ENCODE peak calls at places on chromosome 2, in five cellular contexts. Y, A, P, M and K are unnamed samples.

GRCh38 chr2:215747244-215747620 is 266.1 kb downstream of the MREG start:
- DNase-seq in A (peak; percentile 33), Y (no peak), M (no peak), P (no peak), K (no peak)

GRCh38 chr2:99468155-99468554 is 21.7 kb downstream of the REV1 start:
- DNase-seq in M (no peak), P (no peak), A (no peak), Y (no peak), K (no peak)

GRCh38 chr2:231069379-231070054 is 12.8 kb downstream of the PSMD1 start:
- DNase-seq in Y (no peak), P (no peak), M (no peak), A (peak; percentile 81), K (no peak)

GRCh38 chr2:164430166-164430783 is 191.0 kb downstream of the GRB14 start:
- DNase-seq in A (peak; percentile 38), M (peak; percentile 20), Y (peak; percentile 34), P (peak; percentile 70), K (no peak)

GRCh38 chr2:51158236-51158635 is 126.3 kb upstream of the NRXN1 start:
- DNase-seq in M (no peak), P (no peak), A (no peak), Y (no peak), K (no peak)

GRCh38 chr2:197920581-197921213 is 116.3 kb downstream of the PLCL1 start:
- DNase-seq in M (no peak), P (no peak), A (no peak), Y (no peak), K (no peak)

GRCh38 chr2:32937602-32938450 is 8.9 kb upstream of the LTBP1 start:
- DNase-seq in A (peak; percentile 52), P (peak; percentile 66), M (no peak), Y (peak; percentile 78), K (no peak)

GRCh38 chr2:190640124-190640523 is 8.8 kb upstream of the NAB1 start:
- DNase-seq in A (peak; percentile 39), M (no peak), Y (no peak), P (no peak), K (no peak)

GRCh38 chr2:9002313-9002636 is 1.2 kb downstream of the MBOAT2 start:
- DNase-seq in P (no peak), A (no peak), Y (no peak), M (no peak), K (no peak)

GRCh38 chr2:177332041-177332991 is 60.3 kb upstream of the AGPS start:
- DNase-seq in M (peak; percentile 75), P (peak; percentile 69), A (peak; percentile 83), Y (no peak), K (no peak)

GRCh38 chr2:20419752-20420151 is 27.1 kb upstream of the RHOB start:
- DNase-seq in P (no peak), A (no peak), Y (no peak), M (no peak), K (no peak)

GRCh38 chr2:31150120-31150670 is 12.0 kb upstream of the GALNT14 start:
- DNase-seq in M (no peak), A (no peak), P (no peak), Y (no peak), K (no peak)

GRCh38 chr2:149732730-149733290 is 145.2 kb upstream of the MMADHC start:
- DNase-seq in P (no peak), A (no peak), M (no peak), Y (no peak), K (no peak)

GRCh38 chr2:136823291-136823690 is 57.9 kb downstream of the THSD7B start:
- DNase-seq in Y (no peak), A (no peak), M (no peak), P (no peak), K (no peak)

GRCh38 chr2:113218283-113219091 is 44.7 kb downstream of the PSD4 start:
- DNase-seq in P (no peak), A (no peak), M (no peak), Y (no peak), K (peak; percentile 93)

GRCh38 chr2:17915099-17915498 is 36.6 kb downstream of the KCNS3 start:
- DNase-seq in Y (no peak), A (no peak), M (no peak), P (no peak), K (no peak)

GRCh38 chr2:20421336-20421987 is 25.4 kb upstream of the RHOB start:
- DNase-seq in A (no peak), M (no peak), P (no peak), Y (no peak), K (no peak)

GRCh38 chr2:64762301-64762997 is 108.7 kb upstream of the SERTAD2 start:
- DNase-seq in M (no peak), Y (no peak), A (no peak), P (no peak), K (no peak)

GRCh38 chr2:158079672-158080071 is 22.0 kb upstream of the UPP2 start:
- DNase-seq in P (no peak), A (peak; percentile 16), Y (no peak), M (no peak), K (no peak)

GRCh38 chr2:76197842-76198448 is 487.2 kb upstream of the GCFC2 start:
- DNase-seq in A (peak; percentile 65), P (peak; percentile 80), M (peak; percentile 62), Y (peak; percentile 70), K (no peak)

GRCh38 chr2:80393996-80394395 is 89.4 kb upstream of the LRRTM1 start:
- DNase-seq in A (no peak), Y (no peak), P (no peak), M (no peak), K (no peak)

GRCh38 chr2:157185828-157186227 is 71.7 kb upstream of the GALNT5 start:
- DNase-seq in A (peak; percentile 74), P (no peak), Y (no peak), M (no peak), K (no peak)

GRCh38 chr2:63058742-63059433 is 8.3 kb downstream of the OTX1 start:
- DNase-seq in P (peak; percentile 81), M (no peak), Y (peak; percentile 58), A (no peak), K (no peak)

GRCh38 chr2:231452799-231453508 is 11.3 kb downstream of the NCL start:
- DNase-seq in Y (peak; percentile 65), M (peak; percentile 44), P (peak; percentile 48), A (no peak), K (peak; percentile 30)

GRCh38 chr2:120546077-120546864 is 189.4 kb upstream of the GLI2 start:
- DNase-seq in M (no peak), P (peak; percentile 27), A (peak; percentile 99), Y (no peak), K (no peak)

GRCh38 chr2:155372969-155373368 is 674.5 kb downstream of the KCNJ3 start:
- DNase-seq in Y (no peak), A (no peak), P (no peak), M (no peak), K (no peak)

GRCh38 chr2:96842600-96842999 is 1.2 kb downstream of the ANKRD23 start:
- DNase-seq in M (no peak), Y (peak; percentile 23), P (no peak), A (no peak), K (peak; percentile 63)

DNA sequence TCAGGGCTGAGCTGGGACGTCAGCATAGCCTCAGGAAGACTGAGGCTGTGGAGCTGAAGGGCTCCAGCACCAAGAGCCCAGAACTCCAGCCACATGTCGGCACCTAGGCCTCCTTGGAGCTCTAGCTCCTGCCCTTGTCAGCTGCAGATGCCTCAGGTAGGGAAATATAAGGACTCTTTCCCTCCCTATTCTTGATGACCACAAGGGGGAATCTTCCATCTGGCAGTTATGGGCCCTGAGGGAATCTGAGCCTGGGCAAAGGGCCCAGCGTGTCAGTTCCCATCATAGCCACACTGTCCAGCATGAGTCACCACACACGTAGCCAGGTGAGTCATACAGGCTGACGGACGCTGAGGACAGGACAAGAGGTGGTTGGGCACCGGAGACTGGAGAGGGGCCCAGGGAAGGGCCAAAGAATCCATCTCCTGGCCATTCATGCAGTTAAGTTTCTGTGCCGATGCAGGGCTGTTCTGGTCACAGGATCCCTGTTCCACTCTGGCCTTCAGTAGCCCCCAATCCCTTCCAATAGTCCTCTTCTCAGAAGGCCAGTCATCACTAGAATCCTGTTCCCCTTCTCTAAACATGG is 1.8 kb downstream of the MPV17 start:
- DNase-seq in Y (peak; percentile 84), P (peak; percentile 19), M (no peak), A (peak; percentile 99), K (peak; percentile 84)
- H3K9ac ChIP-seq in Y (no peak overlapping the region), P (no peak overlapping the region), M (peak overlapping the region; percentile 86), A (no peak overlapping the region), K (no peak overlapping the region)

GRCh38 chr2:241123816-241124536 is 21.9 kb upstream of the MTERF4 start:
- DNase-seq in P (no peak), A (no peak), M (no peak), Y (no peak), K (peak; percentile 72)

GRCh38 chr2:241126201-241126611 is 23.1 kb downstream of the PASK start:
- DNase-seq in A (no peak), Y (no peak), M (no peak), P (no peak), K (peak; percentile 62)

GRCh38 chr2:241128266-241128665 is 21.0 kb downstream of the PASK start:
- DNase-seq in P (no peak), A (no peak), Y (no peak), M (no peak), K (peak; percentile 51)

GRCh38 chr2:241126771-241127202 is 22.5 kb downstream of the PASK start:
- DNase-seq in A (no peak), M (no peak), P (no peak), Y (no peak), K (peak; percentile 73)

DNA sequence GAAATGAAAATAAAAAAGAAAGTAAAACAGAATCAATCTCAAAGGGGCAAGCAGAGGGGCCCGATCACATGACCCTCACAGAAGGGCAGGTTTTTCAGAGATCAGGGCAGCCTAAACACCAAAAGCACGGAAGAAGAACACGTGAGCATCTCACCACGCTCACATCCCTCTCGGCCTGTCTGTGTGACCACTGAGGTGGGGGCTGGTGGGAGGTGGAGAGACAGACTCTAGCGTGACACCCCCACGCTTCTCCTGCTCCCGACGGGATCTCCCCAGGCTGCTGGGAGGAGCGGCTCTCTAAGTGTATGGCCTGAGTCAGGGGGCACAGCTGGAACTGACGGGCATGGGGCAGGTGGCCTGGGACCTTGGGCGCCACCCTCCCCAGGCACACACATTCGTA is 23.5 kb upstream of the MTERF4 start:
- DNase-seq in P (no peak), A (no peak), Y (no peak), M (no peak), K (peak; percentile 41)
- H3K4me1 ChIP-seq in P (no peaks in the 10 kb centered on the region), A (no peaks in the 10 kb centered on the region), Y (no peaks in the 10 kb centered on the region), M (no peaks in the 10 kb centered on the region), K (no peaks in the 10 kb centered on the region)

GRCh38 chr2:152556506-152556905 is 160.8 kb downstream of the PRPF40A start:
- DNase-seq in P (no peak), A (no peak), Y (no peak), M (no peak), K (no peak)

GRCh38 chr2:152553518-152553917 is 163.7 kb downstream of the PRPF40A start:
- DNase-seq in A (no peak), P (no peak), Y (no peak), M (no peak), K (no peak)

GRCh38 chr2:152552868-152553267 is 164.4 kb downstream of the PRPF40A start:
- DNase-seq in Y (no peak), A (no peak), P (no peak), M (no peak), K (no peak)

GRCh38 chr2:152557273-152557879 is 159.9 kb downstream of the PRPF40A start:
- DNase-seq in P (no peak), A (no peak), Y (no peak), M (no peak), K (no peak)

GRCh38 chr2:152555048-152555447 is 162.2 kb downstream of the PRPF40A start:
- DNase-seq in A (no peak), P (peak; percentile 29), M (no peak), Y (no peak), K (no peak)
- TF ChIP-seq CTCF in A (peak; percentile 22), P (peak; percentile 56), M (no peak), Y (peak; percentile 69), K (no peak)

GRCh38 chr2:43005211-43005974 is 213.0 kb upstream of the HAAO start:
- DNase-seq in A (no peak), P (no peak), M (no peak), Y (no peak), K (peak; percentile 90)
- H3K9ac ChIP-seq in A (no peak overlapping the region), P (no peak overlapping the region), M (no peak overlapping the region), Y (no peak overlapping the region), K (peak overlapping the region; percentile 14)